ENCODE peak calls at places on chromosome 16, in five cellular contexts. M is left ventricle myocardium inferior; Y is Peyer's patch; J is HCT116; U is CD8-positive, alpha-beta memory T cell. H is an unnamed sample.
A peak's percentile ranks its signal among the peaks of the same experiment; 100 is the strongest.

GRCh38 chr16:84446596-84447392 is 57.7 kb downstream of the MEAK7 start:
- DNase-seq in M (no peak), U (no peak), Y (peak; percentile 13), J (no peak), H (no peak)

GRCh38 chr16:30458561-30459394 is 13.1 kb upstream of the SEPHS2 start:
- DNase-seq in U (peak; percentile 51), J (no peak), Y (peak; percentile 56), M (peak; percentile 38), H (peak; percentile 17)

GRCh38 chr16:57984443-57985203 is 13.7 kb upstream of the CNGB1 start:
- DNase-seq in U (peak; percentile 92), J (no peak), Y (peak; percentile 83), M (peak; percentile 84), H (peak; percentile 100)

GRCh38 chr16:11604783-11605563 is 18.3 kb upstream of the LITAF start:
- DNase-seq in U (no peak), J (no peak), M (peak; percentile 64), Y (peak; percentile 41), H (no peak)

GRCh38 chr16:81473561-81473960 is 29.0 kb downstream of the CMIP start:
- DNase-seq in J (no peak), M (peak; percentile 25), U (no peak), Y (no peak), H (no peak)

GRCh38 chr16:10988164-10988803 is 43.9 kb downstream of the CLEC16A start:
- DNase-seq in U (no peak), Y (no peak), J (no peak), M (no peak), H (peak; percentile 73)

GRCh38 chr16:66298571-66299120 is 67.8 kb upstream of the CDH5 start:
- DNase-seq in U (no peak), M (no peak), Y (no peak), J (no peak), H (no peak)

GRCh38 chr16:9658586-9658985 is 523.6 kb downstream of the GRIN2A start:
- DNase-seq in M (no peak), J (no peak), U (no peak), Y (no peak), H (no peak)

GRCh38 chr16:70692481-70693203 is 6.8 kb upstream of the MTSS2 start:
- DNase-seq in M (no peak), Y (no peak), J (no peak), U (no peak), H (no peak)

GRCh38 chr16:27257271-27257670 is 11.3 kb downstream of the NSMCE1 start:
- DNase-seq in M (no peak), Y (no peak), U (no peak), J (no peak), H (no peak)

GRCh38 chr16:11530171-11530940 is 56.4 kb downstream of the LITAF start:
- DNase-seq in U (no peak), Y (no peak), J (no peak), M (no peak), H (no peak)

GRCh38 chr16:73735018-73735417 is 561.6 kb upstream of the PSMD7 start:
- DNase-seq in M (no peak), U (no peak), Y (no peak), J (no peak), H (no peak)

GRCh38 chr16:16183562-16183961 is 39.7 kb downstream of the ABCC6 start:
- DNase-seq in M (no peak), U (no peak), J (no peak), Y (no peak), H (peak; percentile 74)

GRCh38 chr16:83744521-83744981 is 63.2 kb upstream of the HSBP1 start:
- DNase-seq in Y (no peak), M (peak; percentile 20), J (no peak), U (no peak), H (no peak)

GRCh38 chr16:18983565-18984424 is at the start of gene TMC7:
- DNase-seq in U (no peak), Y (peak; percentile 94), M (peak; percentile 81), J (peak; percentile 80), H (peak; percentile 94)

GRCh38 chr16:1082266-1082951 is 9.9 kb downstream of the SSTR5 start:
- DNase-seq in Y (no peak), M (no peak), J (no peak), U (no peak), H (no peak)

GRCh38 chr16:8505327-8505991 is 84.9 kb downstream of the TMEM114 start:
- DNase-seq in J (no peak), M (no peak), U (no peak), Y (no peak), H (no peak)

GRCh38 chr16:89727406-89728120 is 6.2 kb downstream of the ZNF276 start:
- DNase-seq in Y (no peak), J (no peak), U (no peak), M (no peak), H (peak; percentile 83)

GRCh38 chr16:57004387-57005250 is 15.3 kb downstream of the NLRC5 start:
- DNase-seq in J (no peak), Y (peak; percentile 9), M (no peak), U (no peak), H (peak; percentile 17)

GRCh38 chr16:68383858-68384257 is 64.5 kb downstream of the SMPD3 start:
- DNase-seq in Y (peak; percentile 51), M (no peak), J (no peak), U (no peak), H (no peak)

GRCh38 chr16:66740010-66740409 is 11.4 kb downstream of the DYNC1LI2 start:
- DNase-seq in Y (no peak), J (no peak), M (no peak), U (peak; percentile 8), H (peak; percentile 79)

GRCh38 chr16:11325404-11326083 is 19.7 kb upstream of the RMI2 start:
- DNase-seq in Y (no peak), M (no peak), J (no peak), U (no peak), H (no peak)

GRCh38 chr16:71474864-71475263 is 12.8 kb upstream of the ZNF23 start:
- DNase-seq in M (no peak), U (no peak), Y (no peak), J (peak; percentile 90), H (no peak)

GRCh38 chr16:72474511-72475123 is 302.7 kb upstream of the PMFBP1 start:
- DNase-seq in J (peak; percentile 89), M (no peak), Y (no peak), U (no peak), H (no peak)

GRCh38 chr16:35391328-35391727 is 1931.9 kb downstream of the TP53TG3F start:
- DNase-seq in Y (no peak), M (peak; percentile 28), J (peak; percentile 6), U (no peak), H (no peak)

GRCh38 chr16:89174055-89174827 is 2.7 kb downstream of the CDH15 start:
- DNase-seq in U (no peak), J (no peak), Y (no peak), M (no peak), H (no peak)

GRCh38 chr16:79143026-79143425 is 457.5 kb downstream of the MAF start:
- DNase-seq in U (no peak), Y (no peak), M (no peak), J (no peak), H (peak; percentile 16)

GRCh38 chr16:76428858-76429257 is 151.7 kb downstream of the CNTNAP4 start:
- DNase-seq in J (no peak), U (no peak), M (no peak), Y (no peak), H (no peak)

GRCh38 chr16:20878682-20879147 is 21.4 kb downstream of the DCUN1D3 start:
- DNase-seq in Y (no peak), J (no peak), U (no peak), M (no peak), H (no peak)
- H3K4me3 ChIP-seq in Y (no peak overlapping the region), J (no peak overlapping the region), U (no peak overlapping the region), M (no peak overlapping the region), H (no peak overlapping the region)

GRCh38 chr16:54327609-54328008 is 41.0 kb upstream of the IRX3 start:
- DNase-seq in Y (no peak), U (no peak), J (no peak), M (no peak), H (no peak)

GRCh38 chr16:54326266-54326662 is 39.7 kb upstream of the IRX3 start:
- DNase-seq in Y (no peak), M (no peak), U (no peak), J (no peak), H (no peak)

GRCh38 chr16:54335230-54335629 is 48.6 kb upstream of the IRX3 start:
- DNase-seq in J (no peak), Y (no peak), U (no peak), M (no peak), H (no peak)

GRCh38 chr16:54334208-54334607 is 47.6 kb upstream of the IRX3 start:
- DNase-seq in Y (no peak), U (no peak), M (no peak), J (no peak), H (no peak)

DNA sequence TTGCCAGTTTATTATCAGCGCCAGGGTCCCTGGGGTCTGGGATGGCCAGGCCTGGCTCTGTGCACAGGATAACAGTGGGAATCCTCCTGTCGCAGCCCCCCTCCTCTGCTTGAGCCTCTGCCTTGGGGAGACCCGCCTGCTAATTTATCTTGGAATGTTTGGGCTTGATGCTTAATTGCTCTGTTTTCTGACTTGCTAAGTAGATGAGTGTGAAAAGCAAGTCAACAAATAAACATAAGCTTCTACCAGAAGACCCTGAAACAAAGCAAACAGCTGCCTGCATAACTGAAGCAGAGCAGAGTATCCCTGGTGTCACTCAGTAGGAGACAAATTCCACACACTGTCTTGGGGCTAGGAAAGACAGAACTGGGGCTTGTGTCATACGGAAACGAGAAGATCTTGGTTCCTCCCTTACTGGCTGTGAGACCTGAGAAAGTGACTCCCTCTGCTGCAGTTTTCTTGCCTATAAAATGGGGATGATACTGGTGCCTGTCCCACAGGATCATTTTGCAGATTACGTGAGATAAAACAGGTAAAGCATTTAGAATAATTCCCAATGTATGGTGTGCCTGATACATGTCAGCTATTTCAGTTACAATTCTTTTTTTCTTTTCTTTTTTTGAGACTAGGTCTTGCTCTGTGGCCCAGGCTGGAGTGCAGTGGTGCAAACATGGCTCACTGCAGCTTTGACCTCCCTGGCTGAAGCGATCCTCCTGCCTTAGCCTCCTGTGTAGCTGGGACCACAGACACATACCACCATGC is 44.8 kb upstream of the IRX3 start:
- DNase-seq in M (no peak), J (no peak), Y (no peak), U (no peak), H (peak; percentile 58)
- H3K27me3 ChIP-seq in M (no peaks in the 10 kb centered on the region), J (peaks cover 10% of the 10 kb centered on the region), Y (no peaks in the 10 kb centered on the region), U (no peaks in the 10 kb centered on the region), H (peaks cover 7% of the 10 kb centered on the region)

GRCh38 chr16:6020162-6020980 is 922.8 kb upstream of the EEF2KMT start:
- DNase-seq in J (no peak), Y (no peak), M (no peak), U (no peak), H (peak; percentile 66)
- H3K4me3 ChIP-seq in J (no peak overlapping the region), Y (no peak overlapping the region), M (no peak overlapping the region), U (no peak overlapping the region), H (peak overlapping the region; percentile 52)

GRCh38 chr16:86072328-86073102 is 173.6 kb downstream of the IRF8 start:
- DNase-seq in Y (peak; percentile 65), M (peak; percentile 62), J (peak; percentile 68), U (no peak), H (peak; percentile 86)
- H3K27me3 ChIP-seq in Y (no peaks in the 10 kb centered on the region), M (peaks cover 93% of the 10 kb centered on the region), J (no peaks in the 10 kb centered on the region), U (peaks cover 5% of the 10 kb centered on the region), H (no peaks in the 10 kb centered on the region)